ENCODE peak calls at places on chromosomes 2 and 18, in four cellular contexts. O is GM12878, I is H1, K is HepG2. P is an unnamed sample.
A peak's percentile ranks its signal among the peaks of the same experiment; 100 is the strongest.

GRCh38 chr2:20563833-20564232 is 87.1 kb downstream of the HS1BP3 start:
- DNase-seq in O (no peak), I (no peak), K (no peak), P (no peak)

GRCh38 chr2:16378031-16378430 is 287.6 kb downstream of the CYRIA start:
- DNase-seq in O (no peak), I (no peak), K (no peak), P (no peak)

GRCh38 chr2:165032559-165032958 is 77.2 kb upstream of the SLC38A11 start:
- DNase-seq in O (no peak), I (no peak), K (no peak), P (no peak)

GRCh38 chr2:63875143-63875542 is 33.4 kb downstream of the UGP2 start:
- DNase-seq in O (no peak), I (no peak), K (no peak), P (no peak)

GRCh38 chr2:174012347-174013309 is 47.5 kb upstream of the SP3 start:
- DNase-seq in O (no peak), I (no peak), K (no peak), P (no peak)

GRCh38 chr18:68449292-68449691 is 265.6 kb downstream of the TMX3 start:
- DNase-seq in O (no peak), I (no peak), K (no peak), P (no peak)

GRCh38 chr2:239970004-239970623 is 55.0 kb downstream of the NDUFA10 start:
- DNase-seq in O (no peak), I (no peak), K (no peak), P (no peak)

GRCh38 chr2:26473796-26474195 is 4.1 kb downstream of the OTOF start:
- DNase-seq in O (no peak), I (no peak), K (no peak), P (no peak)

GRCh38 chr2:222707689-222708273 is 36.3 kb downstream of the MOGAT1 start:
- DNase-seq in O (no peak), I (no peak), K (peak; percentile 83), P (no peak)

GRCh38 chr2:9292426-9292825 is 85.8 kb downstream of the ASAP2 start:
- DNase-seq in O (no peak), I (no peak), K (no peak), P (no peak)

GRCh38 chr2:62956646-62957045 is 94.0 kb upstream of the OTX1 start:
- DNase-seq in O (no peak), I (no peak), K (no peak), P (no peak)

DNA sequence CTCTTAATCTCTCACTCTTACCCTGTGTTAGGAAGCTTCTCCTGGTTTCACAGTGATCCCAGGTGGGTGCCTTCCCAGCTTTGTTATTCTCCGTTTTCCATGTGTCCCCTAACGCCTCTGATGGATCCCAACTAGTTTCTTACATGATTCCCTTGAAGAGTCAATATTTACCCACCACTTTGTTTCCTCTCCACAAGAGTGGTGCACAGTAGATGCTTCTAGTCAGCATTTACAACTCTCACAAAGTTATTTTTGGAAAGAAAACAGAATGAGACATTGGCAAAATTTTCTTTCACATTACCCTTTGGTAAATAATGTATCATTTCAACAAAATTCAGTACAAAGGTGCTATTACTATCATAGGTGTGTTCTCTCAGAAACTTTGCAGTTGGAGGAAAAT is 1611.1 kb upstream of the ZEB2 start:
- DNase-seq in O (no peak), I (no peak), K (no peak), P (no peak)
- H3K4me3 ChIP-seq in O (no peak overlapping the region), I (no peak overlapping the region), K (no peak overlapping the region), P (no peak overlapping the region)

GRCh38 chr2:232523682-232524597 is 2.0 kb upstream of the CHRND start:
- DNase-seq in O (no peak), I (peak; percentile 67), K (peak; percentile 65), P (peak; percentile 82)

GRCh38 chr2:232522855-232523681 is 2.9 kb downstream of the PRSS56 start:
- DNase-seq in O (no peak), I (no peak), K (no peak), P (no peak)

GRCh38 chr2:232521524-232521923 is 1.3 kb downstream of the PRSS56 start:
- DNase-seq in O (no peak), I (no peak), K (no peak), P (no peak)

GRCh38 chr2:232521098-232521497 is 910 bp downstream of the PRSS56 start:
- DNase-seq in O (no peak), I (no peak), K (no peak), P (no peak)

GRCh38 chr2:232522014-232522854 is 2.0 kb downstream of the PRSS56 start:
- DNase-seq in O (no peak), I (no peak), K (no peak), P (no peak)
- TF ChIP-seq SUZ12 in O (no peak), I (no peak), K (no peak), P (peak; percentile 18)

DNA sequence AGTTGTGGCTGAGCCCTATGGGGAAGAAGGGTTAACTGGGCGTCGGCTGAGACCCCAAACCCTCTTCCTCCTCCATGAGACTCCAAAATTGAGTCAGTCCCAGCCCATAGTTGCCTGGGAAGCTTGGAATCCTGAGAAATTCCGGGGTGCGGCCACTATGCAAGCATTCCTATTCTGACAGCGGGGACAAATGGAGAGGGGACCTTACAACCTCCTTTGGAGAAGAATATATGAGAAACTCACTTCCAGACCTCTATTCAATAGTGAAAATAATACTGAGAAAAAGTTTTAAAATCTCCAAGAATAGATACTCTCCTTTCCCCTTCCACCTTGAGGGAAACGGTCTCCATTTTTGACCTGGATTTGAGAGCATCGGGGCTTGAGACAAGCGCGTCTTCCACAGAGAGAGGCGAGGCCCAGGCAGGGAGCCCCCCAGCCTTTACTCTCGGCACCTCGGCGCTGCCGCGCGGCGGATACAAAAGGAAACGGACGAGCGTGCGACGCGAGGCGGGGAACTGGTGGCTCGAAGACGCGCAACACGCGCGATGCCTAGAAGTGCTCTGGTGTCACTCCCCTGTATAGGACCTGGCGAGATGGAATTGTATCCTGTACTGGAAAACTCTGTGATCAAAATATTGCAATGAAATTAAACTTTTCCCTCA is 11.1 kb downstream of the NR4A2 start:
- DNase-seq in O (no peak), I (no peak), K (no peak), P (no peak)
- H3K4me3 ChIP-seq in O (no peak overlapping the region), I (peak overlapping the region; percentile 61), K (no peak overlapping the region), P (no peak overlapping the region)

GRCh38 chr2:107808986-107809385 is 17.7 kb upstream of the RGPD4 start:
- DNase-seq in O (no peak), I (no peak), K (no peak), P (no peak)
- TF ChIP-seq SUZ12 in O (no peak), I (no peak), K (no peak), P (no peak)

DNA sequence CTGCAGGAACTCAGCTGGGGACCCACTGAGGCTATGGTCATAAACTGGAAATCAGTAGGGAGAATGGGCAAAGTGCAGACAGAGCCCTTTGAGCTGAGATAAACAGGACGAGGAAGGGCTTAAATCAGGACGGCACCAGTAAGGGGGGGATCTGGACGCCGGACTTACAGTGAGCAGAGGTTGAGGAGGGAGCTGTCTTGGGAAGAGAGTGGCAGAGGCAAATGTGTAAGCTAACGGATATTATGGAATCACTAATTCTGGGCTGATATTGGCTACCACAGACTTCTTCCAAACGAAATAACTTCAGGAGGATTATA is 540 bp downstream of the CYP27A1 start:
- DNase-seq in O (no peak), I (no peak), K (peak; percentile 74), P (no peak)
- H3K4me3 ChIP-seq in O (no peak overlapping the region), I (peak overlapping the region; percentile 79), K (peak overlapping the region; percentile 97), P (peak overlapping the region; percentile 70)

GRCh38 chr2:18412980-18413793 is 147.3 kb downstream of the RDH14 start:
- DNase-seq in O (no peak), I (no peak), K (no peak), P (no peak)
- TF ChIP-seq SUZ12 in O (no peak), I (no peak), K (no peak), P (no peak)

GRCh38 chr2:158753561-158754302 is 41.4 kb upstream of the DAPL1 start:
- DNase-seq in O (no peak), I (peak; percentile 17), K (peak; percentile 62), P (peak; percentile 70)
- H3K4me3 ChIP-seq in O (no peak overlapping the region), I (peak overlapping the region; percentile 39), K (peak overlapping the region; percentile 47), P (no peak overlapping the region)

DNA sequence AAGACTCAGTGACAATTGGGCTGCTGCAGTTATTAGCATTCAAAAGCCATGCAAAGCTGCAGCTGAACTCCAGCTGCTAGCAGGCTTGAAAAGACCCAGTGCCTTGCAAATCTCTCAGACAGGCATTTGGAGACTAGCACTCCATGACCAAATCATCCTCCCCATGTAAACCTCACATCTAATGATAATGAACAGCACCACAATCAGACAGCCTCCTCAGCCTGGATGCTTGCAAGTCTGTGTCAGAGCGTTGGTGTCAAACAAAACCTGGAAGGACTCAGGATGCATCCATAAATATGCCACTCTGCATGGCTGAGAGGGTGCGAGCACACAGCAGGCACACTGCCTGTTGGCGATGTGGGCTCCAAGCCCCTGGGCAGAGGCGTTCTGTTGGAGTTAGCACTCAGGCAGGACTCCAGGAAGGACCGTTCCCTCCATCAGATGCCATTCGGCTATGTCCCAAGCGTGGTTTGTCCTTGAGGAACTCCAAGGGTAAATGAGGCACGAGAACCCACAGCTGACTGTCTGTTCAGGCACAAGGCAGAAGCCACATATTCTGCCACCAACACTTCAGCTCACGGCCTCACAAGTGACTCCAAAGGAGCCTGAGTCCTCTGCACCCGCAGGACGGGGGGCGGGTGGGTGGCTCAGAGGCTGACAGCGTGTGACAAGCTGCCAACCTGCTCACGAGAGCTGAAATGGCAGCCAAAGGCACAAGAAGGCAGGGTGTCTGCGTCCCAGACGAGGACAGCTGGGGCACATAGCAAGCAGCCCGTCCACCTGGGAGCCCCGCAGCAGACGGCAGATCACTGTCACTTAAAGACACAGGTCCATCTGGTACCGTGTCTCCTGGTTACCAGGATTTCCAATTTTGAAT is 183.8 kb downstream of the MYT1L start:
- DNase-seq in O (no peak), I (no peak), K (no peak), P (peak; percentile 69)
- TF ChIP-seq SUZ12 in O (no peak), I (no peak), K (no peak), P (no peak)

GRCh38 chr18:63843008-63843407 is 44.5 kb upstream of the SERPINB2 start:
- DNase-seq in O (no peak), I (no peak), K (no peak), P (no peak)
- H3K4me3 ChIP-seq in O (no peak overlapping the region), I (no peak overlapping the region), K (no peak overlapping the region), P (no peak overlapping the region)